ENCODE peak calls at places on chromosome 11, in nine cellular contexts. W, E, F, D, U, T, B, J and X are unnamed samples.
A peak's percentile ranks its signal among the peaks of the same experiment; 100 is the strongest.

GRCh38 chr11:121057922-121058321 is 34.0 kb downstream of the TBCEL start:
- DNase-seq in T (no peak), E (no peak), U (no peak), F (no peak), B (no peak), D (no peak), J (peak; percentile 24), W (no peak), X (no peak)

GRCh38 chr11:132095230-132096165 is 725.1 kb downstream of the NTM start:
- DNase-seq in D (no peak), J (no peak), U (no peak), T (no peak), W (no peak), B (no peak), F (no peak), E (no peak), X (no peak)

GRCh38 chr11:110852925-110853324 is 140.7 kb upstream of the ARHGAP20 start:
- DNase-seq in F (no peak), U (no peak), J (no peak), E (no peak), D (no peak), W (no peak), B (no peak), T (no peak), X (no peak)

GRCh38 chr11:65558785-65559509 is 788 bp upstream of the LTBP3 start:
- DNase-seq in D (peak; percentile 41), F (no peak), W (no peak), B (no peak), E (peak; percentile 67), T (peak; percentile 78), J (no peak), U (no peak), X (no peak)

GRCh38 chr11:1323779-1324178 is 14.3 kb upstream of the TOLLIP start:
- DNase-seq in W (no peak), B (no peak), D (no peak), T (no peak), J (no peak), U (no peak), E (no peak), F (no peak), X (no peak)

GRCh38 chr11:94650756-94651155 is 83.6 kb downstream of the PIWIL4 start:
- DNase-seq in T (no peak), E (peak; percentile 89), F (no peak), W (no peak), D (peak; percentile 34), J (no peak), B (no peak), U (peak; percentile 62), X (no peak)

GRCh38 chr11:81658722-81659121 is 1074.9 kb downstream of the FAM181B start:
- DNase-seq in U (no peak), F (no peak), B (no peak), W (peak; percentile 44), E (peak; percentile 17), T (peak; percentile 5), D (peak; percentile 21), J (no peak), X (peak; percentile 30)

GRCh38 chr11:77113382-77114088 is 10.9 kb downstream of the OMP start:
- DNase-seq in T (peak; percentile 90), D (no peak), B (peak; percentile 31), E (peak; percentile 60), U (peak; percentile 45), W (peak; percentile 13), F (peak; percentile 54), J (no peak), X (peak; percentile 49)

GRCh38 chr11:12717851-12718291 is 43.6 kb downstream of the TEAD1 start:
- DNase-seq in W (no peak), F (no peak), T (no peak), J (peak; percentile 43), B (no peak), U (no peak), E (no peak), D (no peak), X (no peak)

GRCh38 chr11:32006799-32007388 is 84.0 kb upstream of the RCN1 start:
- DNase-seq in D (peak; percentile 46), U (no peak), F (no peak), J (no peak), B (peak; percentile 48), E (peak; percentile 63), T (peak; percentile 69), W (peak; percentile 44), X (peak; percentile 18)

GRCh38 chr11:32005786-32006406 is 85.0 kb upstream of the RCN1 start:
- DNase-seq in W (peak; percentile 38), F (no peak), B (no peak), T (no peak), J (no peak), E (peak; percentile 21), U (no peak), D (no peak), X (no peak)

GRCh38 chr11:32012066-32012465 is 78.8 kb upstream of the RCN1 start:
- DNase-seq in J (no peak), W (no peak), U (no peak), B (no peak), F (no peak), D (no peak), E (no peak), T (no peak), X (no peak)

GRCh38 chr11:32013603-32014002 is 77.3 kb upstream of the RCN1 start:
- DNase-seq in E (no peak), F (no peak), J (no peak), W (no peak), U (no peak), D (no peak), T (no peak), B (no peak), X (no peak)

GRCh38 chr11:32008879-32009548 is 81.9 kb upstream of the RCN1 start:
- DNase-seq in U (no peak), D (no peak), J (no peak), W (no peak), T (no peak), F (no peak), B (no peak), E (no peak), X (no peak)
- H3K27me3 ChIP-seq in U (peaks cover 4% of the 10 kb centered on the region), D (peaks cover 10% of the 10 kb centered on the region), J (no peaks in the 10 kb centered on the region), W (no peaks in the 10 kb centered on the region), T (no peaks in the 10 kb centered on the region), F (no peaks in the 10 kb centered on the region), B (no peaks in the 10 kb centered on the region), E (peaks cover 23% of the 10 kb centered on the region), X (peaks cover 39% of the 10 kb centered on the region)

DNA sequence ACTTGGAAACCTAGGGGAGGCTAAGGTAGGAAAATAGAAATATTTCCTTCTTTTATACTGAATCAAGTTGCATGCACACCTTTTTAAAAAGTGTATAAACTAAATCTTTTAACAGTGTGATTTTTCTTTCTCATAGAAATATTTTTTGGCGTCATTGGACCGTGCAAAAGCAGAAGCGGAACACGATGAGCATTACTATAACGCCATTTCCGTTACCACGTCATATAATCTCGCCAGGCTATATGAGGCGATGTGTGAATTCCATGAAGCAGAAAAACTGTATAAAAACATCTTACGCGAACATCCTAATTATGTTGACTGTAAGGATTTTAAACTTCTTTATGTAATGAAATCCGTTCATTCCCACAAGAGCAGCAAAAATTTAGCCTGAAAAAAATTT is 13.4 kb downstream of the CTR9 start:
- DNase-seq in T (no peak), B (no peak), W (no peak), D (no peak), U (no peak), F (no peak), E (no peak), J (no peak), X (no peak)
- H3K36me3 ChIP-seq in T (peaks cover 5% of the 10 kb centered on the region), B (no peaks in the 10 kb centered on the region), W (peaks cover 19% of the 10 kb centered on the region), D (peaks cover 51% of the 10 kb centered on the region), U (peaks cover 2% of the 10 kb centered on the region), F (no peaks in the 10 kb centered on the region), E (peaks cover 70% of the 10 kb centered on the region), J (peaks cover 4% of the 10 kb centered on the region), X (peaks cover 66% of the 10 kb centered on the region)

DNA sequence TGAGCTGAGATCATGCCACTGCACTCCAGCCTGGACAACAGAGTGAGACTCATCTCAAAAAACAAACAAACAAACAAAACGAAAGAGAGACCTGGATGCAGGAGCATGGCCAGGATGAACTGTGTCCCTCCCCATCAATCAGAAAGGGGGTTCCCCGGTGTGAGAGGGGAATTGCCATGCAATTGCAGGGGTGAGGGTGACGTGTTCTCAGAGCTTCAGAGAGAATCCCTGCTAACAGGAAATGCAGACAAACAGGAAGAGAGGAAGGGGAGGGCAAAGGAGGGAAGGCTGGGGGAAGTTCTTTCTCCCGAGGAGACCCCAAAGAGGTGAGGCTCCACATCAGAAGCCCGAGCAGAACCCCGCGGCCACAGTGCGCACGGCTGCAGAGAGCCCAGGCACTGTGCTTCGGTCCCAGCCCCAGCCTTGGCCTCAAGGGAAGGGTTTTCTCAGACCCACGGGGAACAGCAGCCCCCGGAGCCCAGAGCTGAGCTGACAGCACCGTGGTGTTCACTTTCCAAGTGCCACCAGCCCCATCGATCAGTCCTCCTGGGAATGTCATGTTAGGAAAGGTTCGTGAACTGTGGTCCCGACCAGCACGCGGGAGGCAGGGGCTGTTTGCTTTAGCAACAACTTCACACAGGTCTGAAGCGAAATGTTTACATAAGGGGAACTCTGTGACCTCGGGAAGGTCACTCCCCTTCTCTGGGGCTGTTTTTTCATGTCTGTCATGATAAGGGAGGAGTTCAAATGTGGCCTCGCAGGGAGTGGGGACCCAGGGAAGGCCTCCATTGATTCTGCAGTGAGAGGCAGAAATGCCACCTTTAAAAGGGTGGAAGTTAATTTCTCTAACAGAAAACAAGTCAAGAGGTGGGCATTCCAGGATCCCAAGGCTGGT is 108.0 kb upstream of the ANO1 start:
- DNase-seq in B (no peak), D (no peak), J (no peak), E (peak; percentile 9), U (no peak), T (no peak), W (no peak), F (no peak), X (no peak)
- H3K27me3 ChIP-seq in B (no peaks in the 10 kb centered on the region), D (no peaks in the 10 kb centered on the region), J (no peaks in the 10 kb centered on the region), E (no peaks in the 10 kb centered on the region), U (peaks cover 7% of the 10 kb centered on the region), T (no peaks in the 10 kb centered on the region), W (no peaks in the 10 kb centered on the region), F (no peaks in the 10 kb centered on the region), X (no peaks in the 10 kb centered on the region)

GRCh38 chr11:117202386-117203068 is 3.4 kb downstream of the TAGLN start:
- DNase-seq in D (no peak), B (no peak), U (no peak), W (no peak), T (no peak), E (peak; percentile 56), F (no peak), J (no peak), X (no peak)

GRCh38 chr11:117201906-117202305 is 2.7 kb downstream of the TAGLN start:
- DNase-seq in U (no peak), B (no peak), F (no peak), E (peak; percentile 55), T (peak; percentile 28), W (no peak), J (no peak), D (no peak), X (no peak)

GRCh38 chr11:117199916-117200812 is 994 bp downstream of the TAGLN start:
- DNase-seq in B (no peak), U (no peak), W (no peak), T (peak; percentile 61), J (no peak), E (peak; percentile 56), F (no peak), D (no peak), X (no peak)

GRCh38 chr11:117200813-117201515 is 1.8 kb downstream of the TAGLN start:
- DNase-seq in W (no peak), T (peak; percentile 61), F (no peak), B (no peak), D (no peak), J (no peak), U (no peak), E (peak; percentile 42), X (no peak)

DNA sequence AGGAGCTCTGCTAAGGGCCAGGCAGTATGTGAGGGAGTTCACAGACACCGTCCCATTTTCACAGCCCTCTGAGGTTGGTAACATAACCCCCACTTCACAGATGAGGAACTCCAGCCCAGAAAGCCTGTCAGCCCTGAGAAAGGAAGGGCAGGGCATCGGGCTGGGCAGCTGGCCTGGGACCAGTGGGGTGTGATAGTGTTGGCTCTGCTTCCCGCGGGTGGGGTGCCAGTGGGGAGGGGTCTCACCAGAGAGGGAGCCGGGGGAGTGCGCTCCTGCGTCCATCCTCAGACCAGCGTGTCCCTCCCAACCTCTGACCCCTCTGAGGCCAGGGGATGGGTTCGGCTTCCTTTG is 2.3 kb downstream of the TAGLN start:
- DNase-seq in E (peak; percentile 44), F (no peak), W (no peak), T (peak; percentile 49), D (no peak), U (no peak), J (no peak), B (no peak), X (no peak)
- H3K36me3 ChIP-seq in E (peaks cover 3% of the 10 kb centered on the region), F (no peaks in the 10 kb centered on the region), W (peaks cover 6% of the 10 kb centered on the region), T (peaks cover 11% of the 10 kb centered on the region), D (peaks cover 45% of the 10 kb centered on the region), U (no peaks in the 10 kb centered on the region), J (peaks cover 13% of the 10 kb centered on the region), B (peaks cover 16% of the 10 kb centered on the region), X (peaks cover 9% of the 10 kb centered on the region)